ENCODE peak calls at places on chromosomes 2 and 18, in nine cellular contexts. One of them, this sample, is unnamed.

GRCh38 chr2:240351826-240352426 is 83.5 kb upstream of the GPC1 start:
- DNase-seq in substantia nigra: no peak
- DNase-seq in Panc1: no peak
- DNase-seq in GM12878: no peak
- DNase-seq in breast epithelium: no peak
- DNase-seq in lung: no peak
- DNase-seq in CD8-positive, alpha-beta memory T cell: no peak
- DNase-seq in A549: no peak
- DNase-seq in HL-60: no peak
- DNase-seq in this sample: no peak

GRCh38 chr18:51110073-51110797 is 80.2 kb downstream of the SMAD4 start:
- DNase-seq in substantia nigra: peak
- DNase-seq in Panc1: no peak
- DNase-seq in GM12878: no peak
- DNase-seq in breast epithelium: peak
- DNase-seq in lung: peak
- DNase-seq in CD8-positive, alpha-beta memory T cell: peak
- DNase-seq in A549: peak
- DNase-seq in HL-60: peak
- DNase-seq in this sample: peak

GRCh38 chr2:172624996-172625395 is 69.1 kb downstream of the PDK1 start:
- DNase-seq in substantia nigra: no peak
- DNase-seq in Panc1: no peak
- DNase-seq in GM12878: no peak
- DNase-seq in breast epithelium: no peak
- DNase-seq in lung: no peak
- DNase-seq in CD8-positive, alpha-beta memory T cell: no peak
- DNase-seq in A549: no peak
- DNase-seq in HL-60: no peak
- DNase-seq in this sample: no peak

GRCh38 chr2:8514748-8515389 is 167.0 kb upstream of the ID2 start:
- DNase-seq in substantia nigra: no peak
- DNase-seq in Panc1: no peak
- DNase-seq in GM12878: peak
- DNase-seq in breast epithelium: no peak
- DNase-seq in lung: no peak
- DNase-seq in CD8-positive, alpha-beta memory T cell: no peak
- DNase-seq in A549: no peak
- DNase-seq in HL-60: no peak
- DNase-seq in this sample: no peak

GRCh38 chr2:61889212-61889956 is 928 bp upstream of the CCT4 start:
- DNase-seq in substantia nigra: peak
- DNase-seq in Panc1: no peak
- DNase-seq in GM12878: no peak
- DNase-seq in breast epithelium: no peak
- DNase-seq in lung: no peak
- DNase-seq in CD8-positive, alpha-beta memory T cell: no peak
- DNase-seq in A549: no peak
- DNase-seq in HL-60: no peak
- DNase-seq in this sample: no peak

GRCh38 chr2:225122582-225123486 is 80.6 kb upstream of the DOCK10 start:
- DNase-seq in substantia nigra: no peak
- DNase-seq in Panc1: no peak
- DNase-seq in GM12878: no peak
- DNase-seq in breast epithelium: no peak
- DNase-seq in lung: no peak
- DNase-seq in CD8-positive, alpha-beta memory T cell: no peak
- DNase-seq in A549: no peak
- DNase-seq in HL-60: no peak
- DNase-seq in this sample: no peak

GRCh38 chr18:34114996-34115395 is 109.7 kb downstream of the NOL4 start:
- DNase-seq in substantia nigra: no peak
- DNase-seq in Panc1: no peak
- DNase-seq in GM12878: no peak
- DNase-seq in breast epithelium: no peak
- DNase-seq in lung: no peak
- DNase-seq in CD8-positive, alpha-beta memory T cell: no peak
- DNase-seq in A549: no peak
- DNase-seq in HL-60: no peak
- DNase-seq in this sample: no peak

GRCh38 chr2:190649798-190650390 is 1.0 kb downstream of the NAB1 start:
- DNase-seq in substantia nigra: peak
- DNase-seq in Panc1: no peak
- DNase-seq in GM12878: no peak
- DNase-seq in breast epithelium: no peak
- DNase-seq in lung: no peak
- DNase-seq in CD8-positive, alpha-beta memory T cell: no peak
- DNase-seq in A549: peak
- DNase-seq in HL-60: no peak
- DNase-seq in this sample: no peak

GRCh38 chr2:176664478-176664877 is 395.2 kb downstream of the MTX2 start:
- DNase-seq in substantia nigra: no peak
- DNase-seq in Panc1: no peak
- DNase-seq in GM12878: no peak
- DNase-seq in breast epithelium: no peak
- DNase-seq in lung: no peak
- DNase-seq in CD8-positive, alpha-beta memory T cell: no peak
- DNase-seq in A549: no peak
- DNase-seq in HL-60: no peak
- DNase-seq in this sample: no peak

GRCh38 chr2:197269173-197269572 is 41.4 kb downstream of the ANKRD44 start:
- DNase-seq in substantia nigra: no peak
- DNase-seq in Panc1: no peak
- DNase-seq in GM12878: no peak
- DNase-seq in breast epithelium: no peak
- DNase-seq in lung: no peak
- DNase-seq in CD8-positive, alpha-beta memory T cell: no peak
- DNase-seq in A549: no peak
- DNase-seq in HL-60: no peak
- DNase-seq in this sample: no peak

GRCh38 chr18:69954719-69955118 is 7.0 kb upstream of the CD226 start:
- DNase-seq in substantia nigra: no peak
- DNase-seq in Panc1: no peak
- DNase-seq in GM12878: no peak
- DNase-seq in breast epithelium: no peak
- DNase-seq in lung: no peak
- DNase-seq in CD8-positive, alpha-beta memory T cell: no peak
- DNase-seq in A549: no peak
- DNase-seq in HL-60: no peak
- DNase-seq in this sample: no peak

DNA sequence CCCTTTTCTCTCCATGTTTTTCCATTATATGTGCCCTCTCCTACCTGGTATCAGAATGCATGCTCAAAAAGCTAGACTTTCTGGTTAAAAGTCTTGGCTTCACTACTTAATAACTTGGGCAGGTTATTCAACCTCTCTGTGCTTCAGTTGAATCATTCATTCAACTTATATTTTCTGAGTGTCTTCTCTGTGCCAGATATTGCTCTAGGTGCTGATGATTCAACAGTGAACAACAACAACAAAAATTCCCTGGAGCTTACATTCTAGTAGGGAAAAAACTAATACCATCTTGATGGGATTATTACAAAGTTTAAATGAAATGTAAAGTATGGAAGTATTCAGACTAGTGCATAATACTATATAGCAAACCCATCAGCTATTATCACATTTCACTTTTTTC is 55.2 kb downstream of the SOS1 start:
- DNase-seq in substantia nigra: no peak
- DNase-seq in Panc1: no peak
- DNase-seq in GM12878: no peak
- DNase-seq in breast epithelium: no peak
- DNase-seq in lung: no peak
- DNase-seq in CD8-positive, alpha-beta memory T cell: no peak
- DNase-seq in A549: no peak
- DNase-seq in HL-60: no peak
- DNase-seq in this sample: no peak
- H3K27ac ChIP-seq in substantia nigra: no peak
- H3K27ac ChIP-seq in Panc1: no peak
- H3K27ac ChIP-seq in GM12878: no peak
- H3K27ac ChIP-seq in breast epithelium: no peak
- H3K27ac ChIP-seq in lung: no peak
- H3K27ac ChIP-seq in CD8-positive, alpha-beta memory T cell: no peak
- H3K27ac ChIP-seq in A549: no peak
- H3K27ac ChIP-seq in HL-60: no peak
- H3K27ac ChIP-seq in this sample: no peak

GRCh38 chr2:946073-947005 is 4.3 kb upstream of the SNTG2 start:
- DNase-seq in substantia nigra: no peak
- DNase-seq in Panc1: no peak
- DNase-seq in GM12878: peak
- DNase-seq in breast epithelium: no peak
- DNase-seq in lung: no peak
- DNase-seq in CD8-positive, alpha-beta memory T cell: no peak
- DNase-seq in A549: no peak
- DNase-seq in HL-60: no peak
- DNase-seq in this sample: no peak
- H3K27ac ChIP-seq in substantia nigra: no peak
- H3K27ac ChIP-seq in Panc1: no peak
- H3K27ac ChIP-seq in GM12878: no peak
- H3K27ac ChIP-seq in breast epithelium: no peak
- H3K27ac ChIP-seq in lung: no peak
- H3K27ac ChIP-seq in CD8-positive, alpha-beta memory T cell: no peak
- H3K27ac ChIP-seq in A549: no peak
- H3K27ac ChIP-seq in HL-60: no peak
- H3K27ac ChIP-seq in this sample: no peak

GRCh38 chr2:232777278-232777677 is 913 bp upstream of the KCNJ13 start:
- DNase-seq in substantia nigra: no peak
- DNase-seq in Panc1: no peak
- DNase-seq in GM12878: no peak
- DNase-seq in breast epithelium: no peak
- DNase-seq in lung: no peak
- DNase-seq in CD8-positive, alpha-beta memory T cell: no peak
- DNase-seq in A549: no peak
- DNase-seq in HL-60: no peak
- DNase-seq in this sample: no peak

GRCh38 chr2:232779465-232779864 is 3.1 kb upstream of the KCNJ13 start:
- DNase-seq in substantia nigra: no peak
- DNase-seq in Panc1: no peak
- DNase-seq in GM12878: no peak
- DNase-seq in breast epithelium: no peak
- DNase-seq in lung: no peak
- DNase-seq in CD8-positive, alpha-beta memory T cell: no peak
- DNase-seq in A549: no peak
- DNase-seq in HL-60: no peak
- DNase-seq in this sample: no peak

GRCh38 chr2:232773815-232774214 is 2.5 kb downstream of the KCNJ13 start:
- DNase-seq in substantia nigra: no peak
- DNase-seq in Panc1: no peak
- DNase-seq in GM12878: no peak
- DNase-seq in breast epithelium: no peak
- DNase-seq in lung: no peak
- DNase-seq in CD8-positive, alpha-beta memory T cell: no peak
- DNase-seq in A549: no peak
- DNase-seq in HL-60: no peak
- DNase-seq in this sample: no peak

GRCh38 chr2:232779935-232780334 is 3.6 kb upstream of the KCNJ13 start:
- DNase-seq in substantia nigra: no peak
- DNase-seq in Panc1: no peak
- DNase-seq in GM12878: no peak
- DNase-seq in breast epithelium: no peak
- DNase-seq in lung: peak
- DNase-seq in CD8-positive, alpha-beta memory T cell: no peak
- DNase-seq in A549: no peak
- DNase-seq in HL-60: no peak
- DNase-seq in this sample: no peak

DNA sequence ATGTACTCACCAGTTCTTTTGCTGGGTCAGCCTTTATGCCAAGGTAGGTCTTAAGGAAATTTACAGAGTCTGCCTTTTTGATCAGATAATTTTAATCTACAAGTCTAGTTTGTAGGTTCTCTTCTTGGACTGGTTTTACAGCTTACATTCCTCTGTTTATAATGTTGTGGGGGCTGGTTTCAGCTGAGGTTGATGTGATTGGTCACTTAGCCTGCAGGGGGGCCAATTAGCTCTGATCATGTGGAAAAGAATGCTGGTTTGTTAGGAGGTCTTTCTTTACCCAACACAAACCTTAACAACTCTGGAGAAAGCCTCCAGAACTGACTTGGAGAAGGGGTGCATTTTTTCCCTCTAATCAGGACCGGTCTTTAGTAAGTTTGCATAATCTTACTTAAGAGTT is at the start of gene KCNJ13:
- DNase-seq in substantia nigra: no peak
- DNase-seq in Panc1: no peak
- DNase-seq in GM12878: no peak
- DNase-seq in breast epithelium: no peak
- DNase-seq in lung: no peak
- DNase-seq in CD8-positive, alpha-beta memory T cell: no peak
- DNase-seq in A549: no peak
- DNase-seq in HL-60: no peak
- DNase-seq in this sample: no peak
- H3K27ac ChIP-seq in substantia nigra: no peak
- H3K27ac ChIP-seq in Panc1: peak
- H3K27ac ChIP-seq in GM12878: no peak
- H3K27ac ChIP-seq in breast epithelium: no peak
- H3K27ac ChIP-seq in lung: no peak
- H3K27ac ChIP-seq in CD8-positive, alpha-beta memory T cell: no peak
- H3K27ac ChIP-seq in A549: no peak
- H3K27ac ChIP-seq in HL-60: no peak
- H3K27ac ChIP-seq in this sample: no peak

GRCh38 chr2:43490387-43490786 is 105.5 kb downstream of the THADA start:
- DNase-seq in substantia nigra: no peak
- DNase-seq in Panc1: no peak
- DNase-seq in GM12878: no peak
- DNase-seq in breast epithelium: no peak
- DNase-seq in lung: no peak
- DNase-seq in CD8-positive, alpha-beta memory T cell: no peak
- DNase-seq in A549: no peak
- DNase-seq in HL-60: no peak
- DNase-seq in this sample: no peak

GRCh38 chr2:43484323-43484930 is 111.4 kb downstream of the THADA start:
- DNase-seq in substantia nigra: no peak
- DNase-seq in Panc1: peak
- DNase-seq in GM12878: no peak
- DNase-seq in breast epithelium: no peak
- DNase-seq in lung: no peak
- DNase-seq in CD8-positive, alpha-beta memory T cell: no peak
- DNase-seq in A549: peak
- DNase-seq in HL-60: peak
- DNase-seq in this sample: no peak

GRCh38 chr2:43491070-43491639 is 104.7 kb downstream of the THADA start:
- DNase-seq in substantia nigra: no peak
- DNase-seq in Panc1: no peak
- DNase-seq in GM12878: no peak
- DNase-seq in breast epithelium: no peak
- DNase-seq in lung: no peak
- DNase-seq in CD8-positive, alpha-beta memory T cell: no peak
- DNase-seq in A549: no peak
- DNase-seq in HL-60: no peak
- DNase-seq in this sample: no peak

GRCh38 chr2:43486604-43487003 is 109.2 kb downstream of the THADA start:
- DNase-seq in substantia nigra: no peak
- DNase-seq in Panc1: no peak
- DNase-seq in GM12878: no peak
- DNase-seq in breast epithelium: no peak
- DNase-seq in lung: no peak
- DNase-seq in CD8-positive, alpha-beta memory T cell: no peak
- DNase-seq in A549: no peak
- DNase-seq in HL-60: no peak
- DNase-seq in this sample: no peak

DNA sequence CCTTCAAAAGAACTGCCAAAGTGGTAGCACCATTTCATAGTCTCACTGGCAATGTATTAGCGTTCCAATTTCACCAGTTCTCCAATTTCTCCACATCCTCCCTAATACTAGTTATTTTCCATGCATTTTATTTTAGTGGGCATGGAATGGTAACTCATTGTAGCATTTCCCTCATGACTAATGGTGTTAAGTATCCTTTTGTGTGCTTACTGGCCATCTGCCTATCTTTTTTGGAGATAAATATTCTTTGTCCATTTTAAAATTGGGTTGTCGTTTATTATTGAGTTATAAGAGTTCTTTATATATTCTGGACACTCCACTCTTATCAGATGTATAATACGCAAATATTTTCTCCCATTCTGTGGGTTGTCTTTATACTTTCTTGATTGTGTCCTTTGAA is 107.1 kb downstream of the THADA start:
- DNase-seq in substantia nigra: no peak
- DNase-seq in Panc1: no peak
- DNase-seq in GM12878: no peak
- DNase-seq in breast epithelium: no peak
- DNase-seq in lung: no peak
- DNase-seq in CD8-positive, alpha-beta memory T cell: no peak
- DNase-seq in A549: no peak
- DNase-seq in HL-60: no peak
- DNase-seq in this sample: no peak
- H3K27ac ChIP-seq in substantia nigra: no peak
- H3K27ac ChIP-seq in Panc1: no peak
- H3K27ac ChIP-seq in GM12878: no peak
- H3K27ac ChIP-seq in breast epithelium: no peak
- H3K27ac ChIP-seq in lung: no peak
- H3K27ac ChIP-seq in CD8-positive, alpha-beta memory T cell: no peak
- H3K27ac ChIP-seq in A549: no peak
- H3K27ac ChIP-seq in HL-60: no peak
- H3K27ac ChIP-seq in this sample: no peak

This sample was measured in effector memory CD4-positive, alpha-beta T cell.